ENCODE peak calls at places on chromosomes 6 and 20, in five cellular contexts. X is testis, T is colonic mucosa, Q is WERI-Rb-1, H is lower lobe of right lung. B is an unnamed sample. For H3K9me3, the result is how much of the 10 kb centered on the place peaks cover.

GRCh38 chr20:1657556-1658334 is at the start of gene SIRPG:
- DNase-seq in H (no peak), Q (no peak), T (no peak), X (no peak), B (no peak)

GRCh38 chr20:53643031-53643832 is 49.6 kb upstream of the ZNF217 start:
- DNase-seq in X (no peak), T (peak), H (peak), Q (no peak), B (no peak)

GRCh38 chr6:4480788-4481725 is 295.1 kb upstream of the CDYL start:
- DNase-seq in Q (no peak), T (no peak), X (no peak), H (no peak), B (no peak)

GRCh38 chr20:2604506-2604835 is 48.0 kb upstream of the NOP56 start:
- DNase-seq in T (peak), H (no peak), Q (no peak), X (no peak), B (peak)

GRCh38 chr20:25310921-25311728 is 63.2 kb downstream of the PYGB start:
- DNase-seq in H (peak), Q (no peak), X (no peak), T (no peak), B (no peak)

GRCh38 chr20:54377992-54378773 is 97.2 kb upstream of the DOK5 start:
- DNase-seq in H (no peak), X (no peak), Q (no peak), T (no peak), B (no peak)

GRCh38 chr6:162371133-162371532 is 356.4 kb downstream of the PRKN start:
- DNase-seq in Q (no peak), X (no peak), T (no peak), H (no peak), B (no peak)

GRCh38 chr6:41442800-41443501 is 103.2 kb upstream of the FOXP4 start:
- DNase-seq in T (peak), X (peak), Q (peak), H (peak), B (peak)

GRCh38 chr20:61756966-61757677 is 308.6 kb downstream of the TAF4 start:
- DNase-seq in X (no peak), T (no peak), H (peak), Q (no peak), B (no peak)

GRCh38 chr6:31663087-31663960 is 1.5 kb downstream of the GPANK1 start:
- DNase-seq in H (no peak), Q (no peak), X (no peak), T (no peak), B (no peak)
- H3K4me3 ChIP-seq in H (peak), Q (peak), X (peak), T (peak), B (peak)

DNA sequence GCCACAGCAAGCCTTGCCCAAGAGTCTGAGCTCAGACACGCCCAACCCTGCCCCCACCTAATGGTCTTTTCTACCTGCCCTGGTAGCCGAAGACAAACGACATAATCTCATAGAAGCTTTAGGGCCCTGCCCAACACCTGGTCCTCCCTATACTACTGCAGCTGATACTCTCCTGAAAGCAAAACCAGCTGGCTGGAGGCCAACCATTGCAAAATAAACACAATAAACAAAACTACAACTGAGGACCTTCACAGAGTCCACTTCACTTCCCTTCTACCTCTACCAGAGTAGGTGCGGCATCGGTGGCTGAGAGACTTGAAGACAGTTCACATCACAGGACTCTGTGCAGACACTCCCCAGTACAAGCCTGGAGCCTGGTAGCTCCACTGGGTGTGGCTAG is 476.2 kb downstream of the MMUT start:
- DNase-seq in Q (no peak), T (peak), H (no peak), X (no peak), B (no peak)
- H3K9me3 ChIP-seq in Q (under half), T (under half), H (under half), X (under half), B (under half)

DNA sequence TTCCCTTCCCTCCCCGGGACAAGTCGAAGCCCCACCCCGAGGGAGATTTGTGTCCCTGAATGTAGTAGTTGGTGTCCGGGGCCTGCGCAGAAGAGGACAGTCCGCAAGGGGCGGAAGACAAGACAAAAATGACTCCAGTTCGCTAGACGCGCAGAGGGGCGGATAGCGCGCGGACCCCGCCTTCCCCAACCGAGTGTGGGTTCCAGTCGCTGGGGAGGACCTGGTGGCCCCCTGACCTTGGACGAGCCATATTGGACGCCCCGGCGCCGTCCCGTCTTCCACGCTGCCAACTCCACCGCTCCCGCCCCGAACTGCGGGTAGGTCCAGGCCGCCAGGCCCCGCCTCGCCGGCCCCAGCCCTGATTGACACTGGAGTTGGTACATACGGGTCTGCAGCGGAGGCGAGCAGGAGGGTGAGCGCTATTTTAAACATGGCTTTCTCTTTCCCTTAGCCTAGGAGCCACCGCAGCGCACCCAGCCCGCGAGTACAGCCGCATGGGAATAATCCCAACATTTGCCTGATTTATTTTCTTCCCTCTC is 802 bp downstream of the HMGN3 start:
- DNase-seq in H (peak), Q (peak), T (peak), X (peak), B (peak)
- TF ChIP-seq CTCF in H (peak), Q (peak), T (peak), X (no peak), B (peak)

DNA sequence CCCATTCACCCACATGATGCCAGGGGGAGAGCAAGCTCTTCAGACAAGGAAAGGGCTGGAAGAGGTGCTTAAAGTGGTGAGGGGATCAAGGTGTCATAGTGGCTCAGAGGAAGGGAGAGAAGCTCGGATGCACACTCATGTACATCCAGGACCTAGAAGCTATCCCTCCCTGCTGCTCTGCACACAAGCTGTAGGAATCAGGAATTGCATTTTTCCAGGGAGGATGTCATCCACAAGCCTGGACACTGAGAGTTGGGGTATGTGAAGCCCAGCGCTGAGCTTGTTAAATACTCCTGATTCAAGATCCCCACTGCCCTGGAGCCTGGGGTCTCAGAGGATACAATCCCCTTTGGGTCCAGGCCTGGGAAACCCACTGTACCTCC is 85.8 kb upstream of the CCDC167 start:
- DNase-seq in H (no peak), X (no peak), T (no peak), Q (no peak), B (no peak)
- H3K4me3 ChIP-seq in H (no peak), X (no peak), T (no peak), Q (no peak), B (no peak)

DNA sequence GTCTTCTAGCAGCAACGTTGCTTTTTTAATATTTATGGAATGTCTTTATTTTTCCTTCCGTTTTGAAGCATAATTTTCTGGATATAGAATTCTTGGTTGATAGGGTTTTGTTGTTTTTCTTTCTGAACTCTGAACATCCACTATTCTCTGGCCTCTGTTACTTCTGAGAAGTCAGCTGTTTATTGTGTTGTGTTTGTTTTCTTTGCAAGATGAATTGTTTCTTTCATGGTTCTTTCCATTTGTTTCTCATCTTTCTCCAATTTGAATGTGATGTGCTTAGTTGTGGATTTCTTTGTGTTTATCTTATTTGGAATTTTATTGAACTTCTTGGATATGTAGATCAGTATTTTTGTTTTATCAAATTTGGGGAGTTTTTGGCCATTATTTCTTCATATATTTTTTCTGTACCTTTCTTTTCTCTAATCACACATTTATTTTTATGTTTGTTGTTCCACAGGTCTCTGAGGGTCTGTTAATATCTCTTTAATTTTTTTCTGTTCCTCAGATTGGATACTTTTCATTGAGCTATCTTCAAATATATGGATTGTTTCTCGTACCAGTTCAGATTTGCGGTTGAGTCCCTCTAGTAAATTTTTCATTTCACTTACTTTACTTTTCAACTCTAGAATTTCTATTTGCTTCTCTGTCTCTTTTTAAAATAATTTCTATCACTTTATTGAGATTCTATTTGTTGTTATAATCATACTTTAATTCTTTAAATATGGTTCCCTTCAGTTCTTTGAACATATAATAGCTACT is 18.0 kb downstream of the HIVEP1 start:
- DNase-seq in T (no peak), Q (no peak), H (no peak), X (no peak), B (no peak)
- H3K9me3 ChIP-seq in T (under half), Q (under half), H (under half), X (under half), B (under half)

GRCh38 chr20:21129861-21130260 is 4.0 kb downstream of the KIZ start:
- DNase-seq in Q (no peak), H (no peak), X (no peak), T (no peak), B (no peak)
- TF ChIP-seq CTCF in Q (no peak), H (no peak), X (no peak), T (no peak), B (peak)

GRCh38 chr6:112842338-112842700 is 495.2 kb downstream of the RFPL4B start:
- DNase-seq in T (no peak), Q (no peak), X (no peak), H (no peak), B (no peak)
- H3K4me3 ChIP-seq in T (no peak), Q (no peak), X (no peak), H (no peak), B (no peak)

GRCh38 chr20:64766-65322 is 22.6 kb upstream of the DEFB125 start:
- DNase-seq in T (no peak), Q (no peak), H (no peak), X (no peak), B (no peak)

GRCh38 chr20:62487-62886 is 25.0 kb upstream of the DEFB125 start:
- DNase-seq in H (no peak), Q (no peak), T (no peak), X (no peak), B (no peak)

GRCh38 chr20:61757-62156 is 25.7 kb upstream of the DEFB125 start:
- DNase-seq in Q (no peak), H (no peak), T (no peak), X (no peak), B (no peak)

GRCh38 chr20:61230-61629 is 26.2 kb upstream of the DEFB125 start:
- DNase-seq in Q (no peak), H (no peak), T (no peak), X (no peak), B (no peak)

DNA sequence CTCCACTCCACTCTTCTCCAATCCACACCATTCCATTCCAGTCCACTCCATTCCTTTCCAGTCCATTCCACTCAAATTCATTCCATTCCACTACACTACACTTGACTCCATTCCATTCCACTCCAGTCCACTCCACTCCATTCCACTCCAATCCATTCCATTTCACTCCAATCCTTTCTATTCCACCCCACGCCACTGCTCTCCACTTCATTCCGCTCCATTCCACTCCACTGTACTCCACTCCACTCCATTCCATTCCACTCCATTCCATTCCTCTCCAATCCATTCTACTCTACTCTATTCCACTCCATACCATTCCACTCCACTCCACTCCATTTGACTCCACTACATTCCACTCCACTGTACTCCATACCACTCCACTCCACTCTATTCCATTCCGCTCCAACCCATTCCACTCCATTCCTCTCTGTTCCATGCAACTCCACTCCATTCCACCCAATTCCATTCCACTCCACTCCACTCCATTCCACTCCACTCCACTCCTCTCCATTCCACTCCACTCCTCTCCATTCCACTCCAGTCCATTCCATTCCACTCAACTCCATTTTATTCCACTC is 23.4 kb upstream of the DEFB125 start:
- DNase-seq in Q (no peak), X (no peak), T (no peak), H (no peak), B (no peak)
- H3K9me3 ChIP-seq in Q (under half), X (under half), T (under half), H (under half), B (under half)

DNA sequence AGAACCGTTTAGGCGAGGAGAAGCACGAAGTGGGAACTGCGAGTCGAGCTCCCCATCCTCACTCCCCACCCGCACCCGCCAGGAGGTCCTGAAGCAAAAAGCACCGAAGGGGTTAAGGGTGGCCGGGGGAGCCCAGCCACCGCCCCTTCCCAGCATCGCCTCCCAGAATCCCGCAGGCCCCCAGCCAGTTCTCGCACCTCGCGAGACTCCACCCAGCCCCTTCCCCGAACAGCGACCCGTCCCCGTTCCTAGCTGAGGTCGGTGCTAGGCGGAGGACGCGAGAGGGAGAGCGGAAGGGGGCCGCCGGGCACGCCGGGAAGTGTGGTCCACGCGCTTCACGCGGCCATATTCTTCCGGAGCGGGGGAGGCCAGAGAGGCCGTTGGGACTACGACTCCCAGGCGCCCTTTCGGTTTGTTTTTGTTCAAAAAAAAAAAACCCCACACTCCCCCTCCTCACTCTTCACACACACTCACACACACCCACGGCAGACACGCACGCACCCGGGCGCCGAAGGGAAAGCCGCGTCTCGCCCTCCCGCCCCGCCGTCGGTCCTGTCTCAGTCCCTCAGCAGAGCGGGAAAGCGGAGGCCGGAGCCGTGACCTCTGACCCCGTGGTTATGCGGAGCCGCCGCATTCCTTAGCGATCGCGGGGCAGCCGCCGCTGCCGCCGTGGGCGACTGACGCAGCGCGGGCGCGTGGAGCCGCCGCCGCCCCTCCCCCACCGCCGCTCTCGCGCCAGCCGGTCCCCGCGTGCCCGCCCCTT is at the start of gene ASXL1:
- DNase-seq in Q (peak), X (peak), T (peak), H (peak), B (peak)
- TF ChIP-seq CTCF in Q (no peak), X (no peak), T (no peak), H (no peak), B (no peak)

GRCh38 chr6:49142422-49143151 is 320.5 kb downstream of the MMUT start:
- DNase-seq in Q (no peak), T (no peak), X (no peak), H (no peak), B (no peak)
- H3K4me3 ChIP-seq in Q (no peak), T (no peak), X (no peak), H (no peak), B (no peak)